ENCODE peak calls at places on chromosomes 2 and 18, in five cellular contexts. A is HS-27A, S is NCI-H524, B is HL-60, W is T-cell. C is an unnamed sample.

GRCh38 chr2:172052000-172052983 is 33.0 kb upstream of the DLX1 start:
- DNase-seq in S (no peak), B (no peak), A (no peak), W (no peak), C (no peak)

GRCh38 chr18:68181956-68182355 is 533.0 kb downstream of the TMX3 start:
- DNase-seq in W (no peak), S (no peak), B (no peak), A (no peak), C (no peak)

GRCh38 chr2:167052825-167053224 is 164.5 kb downstream of the XIRP2 start:
- DNase-seq in B (no peak), W (no peak), S (no peak), A (no peak), C (no peak)

GRCh38 chr2:137348301-137348700 is 583.0 kb downstream of the THSD7B start:
- DNase-seq in W (no peak), S (no peak), B (no peak), A (no peak), C (peak)

GRCh38 chr2:166417669-166418068 is 41.9 kb upstream of the SCN9A start:
- DNase-seq in W (no peak), B (peak), A (peak), S (peak), C (peak)

GRCh38 chr2:38666578-38666926 is 638 bp downstream of the GALM start:
- DNase-seq in B (peak), A (no peak), S (no peak), W (no peak), C (no peak)

GRCh38 chr2:207892676-207893402 is 123.1 kb upstream of the FZD5 start:
- DNase-seq in B (no peak), S (no peak), W (no peak), A (no peak), C (no peak)

GRCh38 chr2:10042301-10043161 is 819 bp upstream of the KLF11 start:
- DNase-seq in B (no peak), A (no peak), W (no peak), S (no peak), C (no peak)

GRCh38 chr2:127128508-127128907 is 21.6 kb upstream of the BIN1 start:
- DNase-seq in W (no peak), S (peak), A (no peak), B (peak), C (no peak)

GRCh38 chr2:152506843-152507242 is 171.9 kb downstream of the FMNL2 start:
- DNase-seq in B (no peak), S (no peak), W (no peak), A (no peak), C (no peak)

GRCh38 chr2:230974096-230974913 is 21.6 kb upstream of the SPATA3 start:
- DNase-seq in S (no peak), W (peak), B (no peak), A (peak), C (no peak)

GRCh38 chr2:32043561-32043960 is 4.0 kb upstream of the DPY30 start:
- DNase-seq in A (no peak), S (no peak), W (no peak), B (no peak), C (no peak)

GRCh38 chr2:31404827-31405226 is 9.7 kb downstream of the XDH start:
- DNase-seq in W (no peak), S (no peak), B (no peak), A (no peak), C (no peak)

GRCh38 chr2:181685150-181685688 is 4.9 kb upstream of the NEUROD1 start:
- DNase-seq in W (no peak), A (no peak), S (peak), B (no peak), C (peak)

GRCh38 chr2:170974304-170974993 is 45.4 kb downstream of the GORASP2 start:
- DNase-seq in W (no peak), B (no peak), S (peak), A (no peak), C (no peak)

GRCh38 chr18:8952796-8953760 is 149.4 kb upstream of the NDUFV2 start:
- DNase-seq in S (no peak), W (no peak), A (no peak), B (no peak), C (peak)

GRCh38 chr2:147603434-147604225 is 241.2 kb upstream of the ACVR2A start:
- DNase-seq in W (no peak), A (no peak), B (no peak), S (no peak), C (no peak)

GRCh38 chr2:173752152-173752551 is 213.0 kb downstream of the SP3 start:
- DNase-seq in S (peak), B (peak), A (no peak), W (no peak), C (peak)

GRCh38 chr18:27483266-27483665 is 298.2 kb upstream of the CHST9 start:
- DNase-seq in S (no peak), A (no peak), W (no peak), B (no peak), C (no peak)